ENCODE peak calls at places on chromosomes 2 and 18, in four cellular contexts. I is heart left ventricle, Y is HCT116, T is left ventricle myocardium inferior. D is an unnamed sample. For H3K9me3, the result is how much of the 10 kb centered on the place peaks cover.

GRCh38 chr18:75823376-75823950 is 396.0 kb upstream of the SMIM21 start:
- DNase-seq in I (no peak), Y (no peak), T (no peak), D (no peak)

GRCh38 chr2:14994721-14995120 is 362.2 kb downstream of the LRATD1 start:
- DNase-seq in I (no peak), Y (no peak), T (no peak), D (no peak)

GRCh38 chr2:171529914-171530313 is 7.6 kb downstream of the CYBRD1 start:
- DNase-seq in I (no peak), Y (no peak), T (no peak), D (no peak)

GRCh38 chr2:215436705-215437570 is 1.1 kb upstream of the FN1 start:
- DNase-seq in I (peak), Y (no peak), T (no peak), D (peak)

GRCh38 chr2:217653240-217653639 is 349.6 kb downstream of the TNS1 start:
- DNase-seq in I (no peak), Y (peak), T (peak), D (peak)

GRCh38 chr18:1954583-1955312 is 616.6 kb downstream of the METTL4 start:
- DNase-seq in I (peak), Y (no peak), T (no peak), D (no peak)

GRCh38 chr2:73091164-73091563 is 19.7 kb upstream of the SFXN5 start:
- DNase-seq in I (no peak), Y (no peak), T (no peak), D (no peak)

GRCh38 chr18:37570336-37570930 is 4.8 kb upstream of the CELF4 start:
- DNase-seq in I (no peak), Y (no peak), T (no peak), D (no peak)

GRCh38 chr2:217975626-217976025 is 27.2 kb downstream of the TNS1 start:
- DNase-seq in I (peak), Y (no peak), T (no peak), D (no peak)

GRCh38 chr2:44038277-44038676 is 42.5 kb upstream of the LRPPRC start:
- DNase-seq in I (no peak), Y (no peak), T (no peak), D (no peak)

GRCh38 chr18:43904209-43904837 is 627.0 kb upstream of the SYT4 start:
- DNase-seq in I (no peak), Y (no peak), T (no peak), D (no peak)
- H3K9me3 ChIP-seq in I (under half), Y (under half), T (under half), D (under half)

GRCh38 chr2:191870744-191871143 is 23.9 kb upstream of the CAVIN2 start:
- DNase-seq in I (no peak), Y (no peak), T (no peak), D (no peak)
- TF ChIP-seq CTCF in I (no peak), Y (peak), T (peak), D (no peak)

DNA sequence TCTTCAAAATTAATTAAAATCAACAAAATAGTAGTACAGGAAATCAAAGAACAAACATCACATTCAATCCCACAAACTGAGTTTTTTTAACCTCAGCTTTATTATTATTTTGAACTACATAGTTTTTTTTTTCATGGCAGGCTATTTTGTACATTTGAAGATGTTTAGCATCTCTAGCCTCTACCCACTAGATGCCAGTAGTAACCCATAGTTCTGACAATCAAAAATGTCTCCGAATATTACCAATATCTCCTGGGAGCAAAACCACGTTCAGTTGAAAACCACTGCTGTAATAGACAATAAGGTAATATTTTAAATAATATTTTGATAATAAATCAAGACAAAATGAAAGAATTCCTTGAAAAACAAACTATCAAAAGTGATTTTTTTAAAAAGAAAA is 702.6 kb upstream of the LRRTM1 start:
- DNase-seq in I (no peak), Y (peak), T (no peak), D (no peak)
- H3K9me3 ChIP-seq in I (under half), Y (under half), T (half or more), D (under half)

DNA sequence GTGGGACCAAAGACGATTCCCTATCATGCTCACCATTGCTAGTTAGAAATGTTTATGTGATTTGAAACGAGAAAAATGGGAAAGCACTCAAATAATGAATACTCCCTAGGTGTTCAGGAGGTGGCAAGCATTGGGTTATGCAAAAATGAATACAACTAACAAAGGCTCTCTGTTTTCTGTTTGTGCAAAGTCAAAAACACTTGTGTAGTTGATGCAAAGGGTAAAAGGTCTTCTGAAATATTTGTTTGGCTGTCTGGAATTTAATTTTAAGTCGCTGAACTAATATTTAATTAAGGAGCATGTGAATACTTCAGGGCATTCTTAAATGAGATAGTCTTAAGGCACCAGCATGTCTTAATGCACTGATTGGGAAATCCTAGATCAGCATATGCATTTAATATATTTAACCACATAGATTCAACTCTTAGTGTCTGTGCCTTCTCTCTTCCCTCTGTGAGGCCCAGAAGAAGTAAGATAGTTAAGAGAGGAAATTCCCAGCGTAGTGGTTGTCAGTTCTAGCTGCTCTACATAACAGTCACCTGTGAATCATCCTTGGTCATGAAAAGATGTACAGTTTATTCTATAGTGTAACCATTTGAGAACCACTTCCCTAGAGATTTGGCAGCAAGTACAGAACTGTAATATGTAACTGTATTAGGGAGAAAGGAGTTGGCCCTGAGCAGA is 111.9 kb downstream of the EPC2 start:
- DNase-seq in I (no peak), Y (no peak), T (no peak), D (no peak)
- TF ChIP-seq CTCF in I (no peak), Y (no peak), T (no peak), D (no peak)

DNA sequence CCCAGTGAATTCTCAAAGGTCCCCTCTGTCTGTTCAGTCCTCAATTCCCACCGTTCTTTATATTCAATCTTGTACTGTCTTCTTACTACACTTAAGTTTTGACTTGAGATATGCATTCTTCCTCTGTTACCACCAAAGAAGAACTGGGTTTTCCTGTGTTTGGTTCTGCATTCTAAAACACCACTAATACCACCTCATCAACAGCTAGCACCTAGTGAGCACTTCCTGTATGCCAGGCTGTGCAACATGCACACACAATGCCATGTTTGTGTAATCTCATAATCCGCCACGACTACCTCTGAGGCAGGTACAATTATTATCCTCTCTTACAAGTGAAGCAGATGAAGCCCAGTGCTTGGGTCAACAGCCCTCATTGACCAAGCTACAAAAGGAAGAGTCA is 11.8 kb upstream of the CTAGE1 start:
- DNase-seq in I (no peak), Y (no peak), T (no peak), D (no peak)
- H3K9me3 ChIP-seq in I (under half), Y (under half), T (under half), D (under half)

GRCh38 chr2:227398684-227399398 is 11.1 kb upstream of the SCYGR1 start:
- DNase-seq in I (no peak), Y (no peak), T (no peak), D (no peak)
- TF ChIP-seq CTCF in I (no peak), Y (no peak), T (no peak), D (no peak)